ENCODE peak calls at places on chromosome 1, in four cellular contexts. P, Y, X and U are unnamed samples.

GRCh38 chr1:234601217-234602017 is 8.6 kb downstream of the IRF2BP2 start:
- ATAC-seq in Y (no peak), P (no peak), X (no peak), U (peak)

GRCh38 chr1:22176258-22176657 is 33.4 kb upstream of the WNT4 start:
- ATAC-seq in X (no peak), P (peak), Y (peak), U (no peak)

GRCh38 chr1:56284933-56285332 is 294.4 kb downstream of the PLPP3 start:
- ATAC-seq in Y (no peak), X (peak), P (no peak), U (no peak)

GRCh38 chr1:172343246-172344099 is 77.0 kb upstream of the C1orf105 start:
- ATAC-seq in Y (peak), X (no peak), P (peak), U (peak)

GRCh38 chr1:119372493-119373086 is 4.0 kb downstream of the HAO2 start:
- ATAC-seq in Y (no peak), P (peak), X (no peak), U (no peak)

GRCh38 chr1:34681481-34682451 is 73.1 kb upstream of the GJB5 start:
- ATAC-seq in Y (peak), X (no peak), P (peak), U (no peak)

GRCh38 chr1:8643542-8644536 is 173.6 kb downstream of the RERE start:
- ATAC-seq in P (peak), X (no peak), Y (no peak), U (no peak)

GRCh38 chr1:107683198-107683657 is 281.8 kb downstream of the VAV3 start:
- ATAC-seq in Y (peak), X (no peak), P (peak), U (no peak)

GRCh38 chr1:1358433-1359201 is at the start of gene MXRA8:
- ATAC-seq in Y (no peak), P (peak), X (peak), U (no peak)

GRCh38 chr1:8407652-8408051 is 89.7 kb downstream of the SLC45A1 start:
- ATAC-seq in P (peak), X (no peak), Y (no peak), U (no peak)

GRCh38 chr1:17347769-17348592 is 24.0 kb upstream of the PADI6 start:
- ATAC-seq in P (peak), Y (peak), X (no peak), U (peak)

GRCh38 chr1:116224561-116224960 is 113.4 kb downstream of the MAB21L3 start:
- ATAC-seq in X (no peak), Y (no peak), P (no peak), U (no peak)

GRCh38 chr1:231362325-231362724 is 24.2 kb downstream of the SPRTN start:
- ATAC-seq in P (no peak), Y (no peak), X (no peak), U (no peak)

GRCh38 chr1:29125237-29125641 is 1.5 kb upstream of the TMEM200B start:
- ATAC-seq in P (no peak), X (no peak), Y (no peak), U (no peak)

GRCh38 chr1:229022595-229023350 is 248.1 kb upstream of the RAB4A start:
- ATAC-seq in P (no peak), Y (no peak), X (no peak), U (no peak)

GRCh38 chr1:8378202-8378601 is 60.3 kb downstream of the SLC45A1 start:
- ATAC-seq in X (peak), Y (no peak), P (peak), U (no peak)

GRCh38 chr1:160795951-160796383 is at the start of gene LY9:
- ATAC-seq in Y (no peak), X (no peak), P (peak), U (no peak)

GRCh38 chr1:153380711-153381110 is 5.3 kb upstream of the S100A12 start:
- ATAC-seq in Y (no peak), X (no peak), P (no peak), U (no peak)

GRCh38 chr1:245877976-245878375 is 629.1 kb downstream of the SMYD3 start:
- ATAC-seq in X (no peak), Y (no peak), P (no peak), U (no peak)

GRCh38 chr1:181936768-181937581 is 124.5 kb downstream of the ZNF648 start:
- ATAC-seq in P (peak), Y (peak), X (no peak), U (no peak)

GRCh38 chr1:170732262-170732595 is 68.3 kb downstream of the PRRX1 start:
- ATAC-seq in P (no peak), Y (no peak), X (no peak), U (peak)

GRCh38 chr1:175073633-175074032 is 6.0 kb downstream of the TNN start:
- ATAC-seq in Y (no peak), X (no peak), P (no peak), U (no peak)

GRCh38 chr1:12148160-12148957 is 18.4 kb upstream of the TNFRSF1B start:
- ATAC-seq in Y (no peak), X (no peak), P (peak), U (no peak)

GRCh38 chr1:63854091-63854490 is 80.3 kb downstream of the ROR1 start:
- ATAC-seq in X (no peak), P (no peak), Y (no peak), U (no peak)

GRCh38 chr1:57633055-57633454 is 209.2 kb upstream of the DAB1 start:
- ATAC-seq in X (no peak), P (no peak), Y (no peak), U (no peak)